ENCODE peak calls at places on chromosomes 5 and 9, in six cellular contexts. J, E, N, O, R and M are unnamed samples.

GRCh38 chr9:137694962-137695875 is 76.4 kb downstream of the EHMT1 start:
- DNase-seq in J (peak; percentile 73), E (no peak), N (no peak), O (no peak), R (peak; percentile 86), M (peak; percentile 68)

GRCh38 chr9:26169684-26170083 is 491.4 kb upstream of the TUSC1 start:
- DNase-seq in J (no peak), E (no peak), N (no peak), O (no peak), R (no peak), M (no peak)

GRCh38 chr5:114789773-114790402 is 379.8 kb downstream of the TRIM36 start:
- DNase-seq in J (peak; percentile 32), E (peak; percentile 17), N (peak; percentile 37), O (no peak), R (peak; percentile 43), M (no peak)

GRCh38 chr5:98771389-98772109 is 1.9 kb upstream of the RGMB start:
- DNase-seq in J (peak; percentile 81), E (peak; percentile 65), N (peak; percentile 78), O (no peak), R (no peak), M (no peak)

GRCh38 chr9:8888592-8888991 is 1089.0 kb upstream of the DMAC1 start:
- DNase-seq in J (no peak), E (no peak), N (no peak), O (no peak), R (no peak), M (no peak)

GRCh38 chr9:123548749-123549545 is 192.9 kb downstream of the CRB2 start:
- DNase-seq in J (no peak), E (peak; percentile 2), N (no peak), O (no peak), R (no peak), M (no peak)

GRCh38 chr5:172451771-172452197 is 2.5 kb downstream of the SH3PXD2B start:
- DNase-seq in J (no peak), E (no peak), N (no peak), O (no peak), R (no peak), M (no peak)

GRCh38 chr5:126624534-126624933 is 23.8 kb downstream of the PHAX start:
- DNase-seq in J (no peak), E (no peak), N (no peak), O (no peak), R (no peak), M (no peak)

GRCh38 chr5:73286891-73287290 is 113.9 kb downstream of the TMEM174 start:
- DNase-seq in J (no peak), E (no peak), N (no peak), O (no peak), R (no peak), M (no peak)

GRCh38 chr5:174514983-174515394 is 209.4 kb upstream of the MSX2 start:
- DNase-seq in J (no peak), E (no peak), N (no peak), O (no peak), R (no peak), M (peak; percentile 6)

GRCh38 chr5:13987843-13988464 is 43.5 kb upstream of the DNAH5 start:
- DNase-seq in J (peak; percentile 63), E (peak; percentile 66), N (peak; percentile 58), O (no peak), R (peak; percentile 74), M (peak; percentile 18)

GRCh38 chr9:130579738-130580463 is 524 bp downstream of the FUBP3 start:
- DNase-seq in J (no peak), E (no peak), N (no peak), O (no peak), R (no peak), M (no peak)

GRCh38 chr9:136244116-136244775 is 1.4 kb downstream of the QSOX2 start:
- DNase-seq in J (peak; percentile 85), E (peak; percentile 75), N (peak; percentile 86), O (no peak), R (no peak), M (no peak)

GRCh38 chr5:179271301-179271650 is 74.0 kb downstream of the ADAMTS2 start:
- DNase-seq in J (no peak), E (no peak), N (no peak), O (no peak), R (no peak), M (no peak)

GRCh38 chr9:113417370-113417769 is 6.8 kb downstream of the C9orf43 start:
- DNase-seq in J (no peak), E (no peak), N (no peak), O (no peak), R (no peak), M (no peak)

GRCh38 chr5:7814816-7815215 is 36.1 kb downstream of the CFAP90 start:
- DNase-seq in J (no peak), E (no peak), N (no peak), O (no peak), R (no peak), M (no peak)

GRCh38 chr5:171813270-171813669 is 27.7 kb downstream of the SMIM23 start:
- DNase-seq in J (no peak), E (no peak), N (no peak), O (no peak), R (no peak), M (no peak)

GRCh38 chr9:129761901-129762359 is 9.1 kb upstream of the PTGES start:
- DNase-seq in J (no peak), E (no peak), N (no peak), O (no peak), R (no peak), M (no peak)

GRCh38 chr5:89397096-89397495 is 514.1 kb upstream of the MEF2C start:
- DNase-seq in J (no peak), E (no peak), N (no peak), O (no peak), R (no peak), M (no peak)

GRCh38 chr5:14147210-14147609 is 4.1 kb downstream of the TRIO start:
- DNase-seq in J (no peak), E (no peak), N (no peak), O (no peak), R (no peak), M (no peak)

GRCh38 chr9:93456504-93456903 is 3.1 kb upstream of the FAM120AOS start:
- DNase-seq in J (no peak), E (no peak), N (no peak), O (no peak), R (no peak), M (no peak)

GRCh38 chr5:83509535-83509934 is 38.0 kb downstream of the VCAN start:
- DNase-seq in J (no peak), E (no peak), N (no peak), O (no peak), R (peak; percentile 13), M (no peak)

GRCh38 chr5:181170237-181170830 is 22.9 kb downstream of the OR2V2 start:
- DNase-seq in J (no peak), E (no peak), N (no peak), O (no peak), R (no peak), M (no peak)

GRCh38 chr9:34403554-34404380 is 27.1 kb upstream of the MYORG start:
- DNase-seq in J (peak; percentile 71), E (peak; percentile 57), N (peak; percentile 58), O (no peak), R (peak; percentile 79), M (no peak)

GRCh38 chr9:97487880-97488279 is 13.6 kb upstream of the TMOD1 start:
- DNase-seq in J (no peak), E (no peak), N (no peak), O (no peak), R (no peak), M (no peak)

GRCh38 chr9:134571946-134572914 is 69.4 kb upstream of the COL5A1 start:
- DNase-seq in J (no peak), E (peak; percentile 31), N (no peak), O (no peak), R (peak; percentile 12), M (no peak)

GRCh38 chr9:95268681-95269080 is 48.8 kb downstream of the FANCC start:
- DNase-seq in J (no peak), E (no peak), N (peak; percentile 27), O (no peak), R (peak; percentile 26), M (no peak)

GRCh38 chr5:53008751-53009150 is 19.6 kb downstream of the ITGA2 start:
- DNase-seq in J (peak; percentile 42), E (peak; percentile 41), N (peak; percentile 36), O (no peak), R (no peak), M (no peak)

GRCh38 chr9:16316406-16316805 is 554.1 kb downstream of the BNC2 start:
- DNase-seq in J (no peak), E (no peak), N (no peak), O (no peak), R (no peak), M (no peak)

GRCh38 chr5:1017056-1017455 is 8.5 kb downstream of the NKD2 start:
- DNase-seq in J (no peak), E (no peak), N (no peak), O (no peak), R (no peak), M (no peak)

GRCh38 chr5:81353189-81353588 is 40.7 kb downstream of the ACOT12 start:
- DNase-seq in J (no peak), E (no peak), N (no peak), O (no peak), R (no peak), M (no peak)

GRCh38 chr5:134132372-134133212 is 18.1 kb downstream of the TCF7 start:
- DNase-seq in J (peak; percentile 70), E (peak; percentile 80), N (peak; percentile 72), O (no peak), R (peak; percentile 55), M (no peak)

GRCh38 chr5:80191991-80192398 is 63.9 kb downstream of the SERINC5 start:
- DNase-seq in J (no peak), E (no peak), N (no peak), O (no peak), R (peak; percentile 48), M (no peak)